ENCODE peak calls at places on chromosomes 6 and 20, in five cellular contexts. Q is NCI-H1092 treated with DMSO at 0.1 percent for 48 hours, M is astrocyte of the cerebellum, S is ACHN, Y is heart left ventricle. R is an unnamed sample.

GRCh38 chr20:43825635-43826034 is 89.0 kb upstream of the TOX2 start:
- DNase-seq in Q (no peak), M (no peak), S (no peak), Y (no peak), R (no peak)

GRCh38 chr6:91498576-91498975 is 911.7 kb upstream of the MAP3K7 start:
- DNase-seq in Q (no peak), M (no peak), S (no peak), Y (no peak), R (no peak)

GRCh38 chr6:21808551-21809181 is 215.1 kb downstream of the SOX4 start:
- DNase-seq in Q (peak), M (no peak), S (no peak), Y (peak), R (no peak)

GRCh38 chr6:111952821-111953535 is 79.7 kb upstream of the FYN start:
- DNase-seq in Q (no peak), M (no peak), S (no peak), Y (no peak), R (no peak)

GRCh38 chr20:31770243-31770642 is 31.2 kb downstream of the TPX2 start:
- DNase-seq in Q (no peak), M (no peak), S (no peak), Y (no peak), R (no peak)

GRCh38 chr20:36796868-36797267 is 23.3 kb upstream of the DSN1 start:
- DNase-seq in Q (no peak), M (no peak), S (no peak), Y (no peak), R (no peak)

GRCh38 chr6:108745664-108746336 is 102.4 kb upstream of the ARMC2 start:
- DNase-seq in Q (no peak), M (no peak), S (no peak), Y (no peak), R (no peak)

GRCh38 chr20:64158346-64159285 is 5.6 kb upstream of the MYT1 start:
- DNase-seq in Q (no peak), M (no peak), S (no peak), Y (no peak), R (no peak)

GRCh38 chr20:2210646-2211556 is 84.9 kb upstream of the TGM3 start:
- DNase-seq in Q (no peak), M (no peak), S (no peak), Y (peak), R (no peak)

GRCh38 chr6:24719125-24719931 is at the start of gene C6orf62:
- DNase-seq in Q (no peak), M (no peak), S (peak), Y (peak), R (peak)

GRCh38 chr6:16723833-16724232 is 37.4 kb downstream of the ATXN1 start:
- DNase-seq in Q (no peak), M (peak), S (peak), Y (no peak), R (no peak)

GRCh38 chr6:158517581-158517980 is 42.3 kb upstream of the TMEM181 start:
- DNase-seq in Q (peak), M (no peak), S (no peak), Y (no peak), R (no peak)

GRCh38 chr6:43235841-43236240 is 6.6 kb upstream of the DNPH1 start:
- DNase-seq in Q (no peak), M (no peak), S (no peak), Y (no peak), R (no peak)

GRCh38 chr6:101401792-101402617 is 8.5 kb downstream of the GRIK2 start:
- DNase-seq in Q (no peak), M (no peak), S (no peak), Y (no peak), R (no peak)

GRCh38 chr6:22381810-22382512 is 85.1 kb upstream of the PRL start:
- DNase-seq in Q (no peak), M (no peak), S (no peak), Y (no peak), R (no peak)

GRCh38 chr6:3585320-3585935 is 128.6 kb upstream of the SLC22A23 start:
- DNase-seq in Q (no peak), M (no peak), S (no peak), Y (no peak), R (no peak)

GRCh38 chr6:131250121-131250520 is 114.9 kb downstream of the AKAP7 start:
- DNase-seq in Q (no peak), M (peak), S (peak), Y (peak), R (no peak)

GRCh38 chr6:45472383-45472782 is 94.6 kb upstream of the SUPT3H start:
- DNase-seq in Q (no peak), M (peak), S (no peak), Y (peak), R (no peak)

GRCh38 chr6:82022614-82023102 is 224.9 kb downstream of the IBTK start:
- DNase-seq in Q (no peak), M (peak), S (peak), Y (no peak), R (no peak)

GRCh38 chr6:119717942-119718341 is 368.4 kb upstream of the MAN1A1 start:
- DNase-seq in Q (no peak), M (no peak), S (no peak), Y (no peak), R (no peak)

GRCh38 chr6:22067127-22067526 is 229.7 kb downstream of the PRL start:
- DNase-seq in Q (no peak), M (no peak), S (no peak), Y (peak), R (no peak)

GRCh38 chr6:119830494-119831295 is 481.1 kb upstream of the MAN1A1 start:
- DNase-seq in Q (no peak), M (no peak), S (no peak), Y (no peak), R (no peak)

GRCh38 chr20:5069141-5069806 is 50.5 kb downstream of the PCNA start:
- DNase-seq in Q (no peak), M (no peak), S (no peak), Y (no peak), R (no peak)